ENCODE peak calls at places on chromosome 11, in five cellular contexts. K, Z, F, S and P are unnamed samples. For H3K4me1 and H3K9me3, the result is how much of the 10 kb centered on the place peaks cover.

GRCh38 chr11:60847281-60847680 is 5.4 kb downstream of the CCDC86 start:
- DNase-seq in K (no peak), Z (no peak), F (no peak), S (no peak), P (no peak)

GRCh38 chr11:116182356-116182966 is 590.3 kb downstream of the BUD13 start:
- DNase-seq in K (no peak), Z (no peak), F (no peak), S (no peak), P (no peak)

GRCh38 chr11:113474362-113475159 is 637 bp downstream of the DRD2 start:
- DNase-seq in K (peak), Z (peak), F (peak), S (peak), P (peak)

GRCh38 chr11:105109855-105110750 is 29.5 kb downstream of the CARD18 start:
- DNase-seq in K (no peak), Z (peak), F (no peak), S (no peak), P (no peak)

GRCh38 chr11:2382927-2383822 is 6.1 kb downstream of the CD81 start:
- DNase-seq in K (no peak), Z (peak), F (no peak), S (peak), P (peak)

GRCh38 chr11:107697291-107697690 is 14.6 kb downstream of the SLN start:
- DNase-seq in K (no peak), Z (no peak), F (no peak), S (no peak), P (no peak)

GRCh38 chr11:108797578-108798100 is 132.8 kb downstream of the DDX10 start:
- DNase-seq in K (no peak), Z (no peak), F (no peak), S (no peak), P (no peak)

GRCh38 chr11:12130180-12130980 is 20.0 kb downstream of the MICAL2 start:
- DNase-seq in K (no peak), Z (no peak), F (no peak), S (no peak), P (no peak)

GRCh38 chr11:64226507-64227051 is 505 bp downstream of the NUDT22 start:
- DNase-seq in K (no peak), Z (no peak), F (no peak), S (peak), P (peak)

GRCh38 chr11:45048870-45049825 is 97.3 kb upstream of the PRDM11 start:
- DNase-seq in K (no peak), Z (peak), F (peak), S (no peak), P (peak)

GRCh38 chr11:116173946-116174911 is 598.6 kb downstream of the BUD13 start:
- DNase-seq in K (no peak), Z (no peak), F (no peak), S (no peak), P (no peak)

GRCh38 chr11:94706211-94706610 is 61.9 kb upstream of the AMOTL1 start:
- DNase-seq in K (no peak), Z (no peak), F (no peak), S (no peak), P (no peak)

GRCh38 chr11:30990625-30991348 is 378.8 kb downstream of the DCDC1 start:
- DNase-seq in K (peak), Z (no peak), F (no peak), S (no peak), P (no peak)

GRCh38 chr11:74754507-74755255 is 6.0 kb downstream of the RNF169 start:
- DNase-seq in K (peak), Z (peak), F (no peak), S (no peak), P (no peak)

GRCh38 chr11:44029507-44029845 is 18.3 kb upstream of the ACCSL start:
- DNase-seq in K (no peak), Z (no peak), F (no peak), S (no peak), P (no peak)

GRCh38 chr11:128763224-128763623 is 69.4 kb downstream of the FLI1 start:
- DNase-seq in K (no peak), Z (no peak), F (no peak), S (no peak), P (no peak)

GRCh38 chr11:131033151-131033651 is 116.9 kb upstream of the SNX19 start:
- DNase-seq in K (peak), Z (peak), F (no peak), S (no peak), P (no peak)

DNA sequence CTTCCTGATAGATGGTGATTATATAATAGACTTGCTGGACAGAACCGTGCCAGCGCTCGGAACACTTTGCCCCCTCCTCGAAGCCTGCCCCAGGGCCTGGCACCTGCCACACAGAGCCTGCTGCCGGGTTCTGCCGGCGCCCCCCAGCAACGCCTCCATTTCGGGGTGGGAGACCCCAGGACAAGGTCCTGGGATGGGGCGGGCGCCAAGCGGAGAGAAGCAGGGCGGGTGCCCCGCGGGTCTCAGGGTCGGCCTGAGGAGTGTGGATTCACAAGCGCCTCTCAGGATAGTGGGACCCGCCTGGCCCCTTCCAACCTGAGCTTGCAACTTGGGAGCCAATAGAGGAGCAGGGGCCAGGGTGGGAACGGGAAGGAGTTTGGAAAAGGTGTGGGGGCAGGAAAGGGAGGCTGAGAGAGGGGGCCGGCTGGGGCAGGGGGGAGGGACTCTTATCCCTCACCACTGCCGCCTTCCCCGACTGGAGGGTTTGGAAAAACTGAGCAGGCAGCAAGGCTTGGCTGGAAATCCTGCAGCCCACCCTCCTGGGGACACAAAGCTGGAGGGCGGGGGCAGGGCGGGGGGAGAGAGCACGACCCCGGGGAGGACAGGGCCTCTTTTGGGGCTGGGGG is 3.3 kb upstream of the BCL9L start:
- DNase-seq in K (peak), Z (peak), F (peak), S (peak), P (peak)
- TF ChIP-seq CTCF in K (no peak), Z (no peak), F (peak), S (no peak), P (no peak)

GRCh38 chr11:68481579-68482240 is 21.2 kb downstream of the PPP6R3 start:
- DNase-seq in K (no peak), Z (no peak), F (no peak), S (no peak), P (no peak)
- H3K4me1 ChIP-seq in K (under half), Z (under half), F (under half), S (under half), P (half or more)

GRCh38 chr11:99934008-99934407 is 753.1 kb upstream of the ARHGAP42 start:
- DNase-seq in K (no peak), Z (peak), F (no peak), S (no peak), P (no peak)
- H3K9me3 ChIP-seq in K (under half), Z (under half), F (under half), S (under half), P (under half)

GRCh38 chr11:119583585-119583984 is 145.4 kb downstream of the NECTIN1 start:
- DNase-seq in K (no peak), Z (no peak), F (no peak), S (no peak), P (no peak)
- TF ChIP-seq CTCF in K (no peak), Z (peak), F (peak), S (no peak), P (no peak)

GRCh38 chr11:118010738-118011461 is 24.7 kb downstream of the IL10RA start:
- DNase-seq in K (no peak), Z (no peak), F (no peak), S (no peak), P (peak)

GRCh38 chr11:118007040-118007439 is 20.8 kb downstream of the IL10RA start:
- DNase-seq in K (no peak), Z (no peak), F (no peak), S (no peak), P (peak)

GRCh38 chr11:118012083-118012669 is 26.0 kb downstream of the IL10RA start:
- DNase-seq in K (no peak), Z (no peak), F (no peak), S (no peak), P (no peak)

GRCh38 chr11:118008271-118008903 is 22.2 kb downstream of the IL10RA start:
- DNase-seq in K (no peak), Z (no peak), F (no peak), S (no peak), P (no peak)

GRCh38 chr11:118009821-118010737 is 23.9 kb downstream of the IL10RA start:
- DNase-seq in K (no peak), Z (no peak), F (no peak), S (no peak), P (no peak)
- H3K4me1 ChIP-seq in K (under half), Z (under half), F (under half), S (under half), P (under half)

GRCh38 chr11:100185588-100185987 is 501.5 kb upstream of the ARHGAP42 start:
- DNase-seq in K (no peak), Z (no peak), F (no peak), S (no peak), P (no peak)
- H3K9me3 ChIP-seq in K (under half), Z (under half), F (under half), S (under half), P (under half)

DNA sequence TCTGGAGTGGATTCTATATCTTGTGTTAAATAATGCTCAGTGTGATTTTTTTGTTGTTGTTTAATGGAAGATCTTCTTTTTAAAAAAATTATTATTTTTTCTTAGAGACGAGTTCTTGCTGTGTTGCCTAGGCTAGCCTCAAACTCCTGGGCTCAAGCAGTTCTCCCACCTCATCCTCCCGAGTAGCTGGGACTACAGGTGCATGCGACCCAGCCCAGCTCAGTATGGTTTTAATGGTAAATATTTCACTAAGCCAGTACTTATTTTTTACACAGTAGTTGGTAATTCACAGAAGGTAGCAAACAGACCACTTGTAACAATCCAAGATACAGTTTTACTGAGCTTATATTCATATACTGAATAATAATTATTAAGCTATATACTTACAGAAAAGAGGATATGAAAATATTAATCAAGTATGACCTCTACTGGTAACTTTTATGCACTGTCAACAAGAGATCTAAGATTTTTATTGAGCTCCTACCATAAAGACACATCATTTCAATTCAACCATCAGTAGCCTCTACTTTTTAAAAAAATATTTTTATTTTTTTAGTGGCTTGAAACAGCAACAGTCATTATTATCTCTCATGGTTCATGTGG is 6.1 kb upstream of the CD59 start:
- DNase-seq in K (no peak), Z (peak), F (no peak), S (no peak), P (no peak)
- TF ChIP-seq CTCF in K (peak), Z (peak), F (peak), S (no peak), P (peak)

GRCh38 chr11:46291441-46292143 is 14.1 kb downstream of the CREB3L1 start:
- DNase-seq in K (no peak), Z (peak), F (no peak), S (peak), P (no peak)
- H3K4me1 ChIP-seq in K (under half), Z (half or more), F (under half), S (under half), P (under half)